ENCODE peak calls at places on chromosomes 4 and X, in nine cellular contexts. T is epithelial cell of esophagus; P is neural crest cell; N is stimulated activated CD8-positive, alpha-beta memory T cell treated with anti-CD3 and anti-CD28 coated beads, Interleukin-12 subunit alpha, Interleukin-12 subunit beta, amount 100 ng/mL, for 4 hours; R is Caki2; C is fibroblast of lung; Z is amygdala; M is T-helper 1 cell; S is sciatic nerve. W is an unnamed sample.
A peak's percentile ranks its signal among the peaks of the same experiment; 100 is the strongest.

GRCh38 chrX:69066021-69066757 is 99.1 kb downstream of the PJA1 start:
- DNase-seq in T (no peak), P (no peak), N (no peak), R (no peak), C (no peak), Z (no peak), M (no peak), S (peak; percentile 27), W (no peak)

GRCh38 chr4:156976147-156976546 is 4.5 kb upstream of the PDGFC start:
- DNase-seq in T (peak; percentile 50), P (no peak), N (no peak), R (no peak), C (peak; percentile 92), Z (no peak), M (no peak), S (no peak), W (no peak)

GRCh38 chrX:129717902-129718301 is 20.9 kb upstream of the XPNPEP2 start:
- DNase-seq in T (peak; percentile 78), P (no peak), N (no peak), R (no peak), C (peak; percentile 87), Z (peak; percentile 2), M (no peak), S (no peak), W (no peak)

GRCh38 chr4:14087459-14087858 is 459.9 kb upstream of the BOD1L1 start:
- DNase-seq in T (no peak), P (no peak), N (no peak), R (no peak), C (no peak), Z (no peak), M (no peak), S (no peak), W (no peak)

GRCh38 chr4:57162499-57163019 is 52.4 kb upstream of the IGFBP7 start:
- DNase-seq in T (no peak), P (no peak), N (no peak), R (no peak), C (peak; percentile 50), Z (no peak), M (no peak), S (no peak), W (no peak)

GRCh38 chr4:14078311-14078710 is 450.8 kb upstream of the BOD1L1 start:
- DNase-seq in T (no peak), P (no peak), N (no peak), R (no peak), C (peak; percentile 15), Z (no peak), M (no peak), S (no peak), W (no peak)

GRCh38 chr4:145935253-145936141 is 3.1 kb downstream of the ZNF827 start:
- DNase-seq in T (no peak), P (peak; percentile 60), N (no peak), R (peak; percentile 22), C (no peak), Z (no peak), M (no peak), S (no peak), W (peak; percentile 65)

GRCh38 chrX:134236690-134237362 is at the start of gene CCDC160:
- DNase-seq in T (peak; percentile 13), P (peak; percentile 73), N (no peak), R (peak; percentile 28), C (peak; percentile 38), Z (peak; percentile 40), M (no peak), S (peak; percentile 80), W (peak; percentile 25)

GRCh38 chrX:52811065-52811625 is at the start of gene XAGE5:
- DNase-seq in T (no peak), P (no peak), N (no peak), R (no peak), C (no peak), Z (no peak), M (no peak), S (no peak), W (no peak)

GRCh38 chr4:78784255-78784654 is 8.1 kb downstream of the BMP2K start:
- DNase-seq in T (peak; percentile 27), P (no peak), N (no peak), R (no peak), C (peak; percentile 95), Z (no peak), M (no peak), S (no peak), W (no peak)

GRCh38 chr4:47406408-47406807 is 57.1 kb downstream of the COMMD8 start:
- DNase-seq in T (no peak), P (no peak), N (no peak), R (no peak), C (no peak), Z (no peak), M (no peak), S (no peak), W (no peak)

GRCh38 chr4:188942606-188943005 is 803.4 kb downstream of the TRIML1 start:
- DNase-seq in T (no peak), P (no peak), N (no peak), R (no peak), C (no peak), Z (no peak), M (no peak), S (no peak), W (no peak)

GRCh38 chrX:154458954-154459829 is 1.1 kb downstream of the PLXNA3 start:
- DNase-seq in T (peak; percentile 17), P (no peak), N (no peak), R (peak; percentile 11), C (no peak), Z (no peak), M (no peak), S (no peak), W (peak; percentile 53)

GRCh38 chr4:118941149-118941548 is 52.5 kb downstream of the SYNPO2 start:
- DNase-seq in T (peak; percentile 56), P (no peak), N (no peak), R (peak; percentile 16), C (no peak), Z (no peak), M (no peak), S (no peak), W (no peak)

GRCh38 chr4:177450421-177451107 is 8.3 kb upstream of the AGA start:
- DNase-seq in T (peak; percentile 68), P (no peak), N (no peak), R (no peak), C (no peak), Z (no peak), M (no peak), S (no peak), W (no peak)

GRCh38 chr4:173499568-173500535 is 30.2 kb downstream of the HAND2 start:
- DNase-seq in T (no peak), P (no peak), N (no peak), R (no peak), C (no peak), Z (no peak), M (no peak), S (no peak), W (no peak)

GRCh38 chr4:681736-682451 is 7.1 kb downstream of the SLC49A3 start:
- DNase-seq in T (peak; percentile 77), P (no peak), N (no peak), R (peak; percentile 44), C (no peak), Z (no peak), M (no peak), S (no peak), W (peak; percentile 88)

GRCh38 chr4:11343536-11343935 is 85.2 kb downstream of the HS3ST1 start:
- DNase-seq in T (no peak), P (no peak), N (no peak), R (no peak), C (no peak), Z (no peak), M (no peak), S (no peak), W (no peak)